ENCODE peak calls at places on chromosomes 7 and 10, in nine cellular contexts. One of them, this sample, is unnamed.

GRCh38 chr10:122264442-122264841 is 6.7 kb upstream of the BTBD16 start:
- DNase-seq in OCI-LY7: no peak
- DNase-seq in IMR-90: peak; percentile 50
- DNase-seq in upper lobe of right lung: no peak
- DNase-seq in neuronal stem cell: no peak
- DNase-seq in hepatocyte: peak; percentile 23
- DNase-seq in spleen: no peak
- DNase-seq in HCT116: no peak
- DNase-seq in heart left ventricle: no peak
- DNase-seq in this sample: no peak

GRCh38 chr10:68154211-68154497 is 44.9 kb downstream of the MYPN start:
- DNase-seq in OCI-LY7: peak; percentile 10
- DNase-seq in IMR-90: peak; percentile 85
- DNase-seq in upper lobe of right lung: no peak
- DNase-seq in neuronal stem cell: no peak
- DNase-seq in hepatocyte: no peak
- DNase-seq in spleen: peak; percentile 80
- DNase-seq in HCT116: no peak
- DNase-seq in heart left ventricle: peak; percentile 61
- DNase-seq in this sample: no peak

GRCh38 chr10:98326621-98327027 is 58.6 kb upstream of the LOXL4 start:
- DNase-seq in OCI-LY7: no peak
- DNase-seq in IMR-90: no peak
- DNase-seq in upper lobe of right lung: no peak
- DNase-seq in neuronal stem cell: no peak
- DNase-seq in hepatocyte: no peak
- DNase-seq in spleen: no peak
- DNase-seq in HCT116: no peak
- DNase-seq in heart left ventricle: no peak
- DNase-seq in this sample: no peak

GRCh38 chr7:11427686-11428273 is 404.2 kb downstream of the THSD7A start:
- DNase-seq in OCI-LY7: peak; percentile 56
- DNase-seq in IMR-90: peak; percentile 56
- DNase-seq in upper lobe of right lung: no peak
- DNase-seq in neuronal stem cell: peak; percentile 29
- DNase-seq in hepatocyte: peak; percentile 77
- DNase-seq in spleen: no peak
- DNase-seq in HCT116: peak; percentile 53
- DNase-seq in heart left ventricle: no peak
- DNase-seq in this sample: peak; percentile 32

GRCh38 chr10:119357389-119358139 is 150.2 kb downstream of the GRK5 start:
- DNase-seq in OCI-LY7: no peak
- DNase-seq in IMR-90: no peak
- DNase-seq in upper lobe of right lung: peak; percentile 29
- DNase-seq in neuronal stem cell: no peak
- DNase-seq in hepatocyte: no peak
- DNase-seq in spleen: peak; percentile 65
- DNase-seq in HCT116: no peak
- DNase-seq in heart left ventricle: no peak
- DNase-seq in this sample: no peak

GRCh38 chr10:91843083-91843482 is 44.9 kb downstream of the TNKS2 start:
- DNase-seq in OCI-LY7: no peak
- DNase-seq in IMR-90: no peak
- DNase-seq in upper lobe of right lung: no peak
- DNase-seq in neuronal stem cell: no peak
- DNase-seq in hepatocyte: no peak
- DNase-seq in spleen: no peak
- DNase-seq in HCT116: no peak
- DNase-seq in heart left ventricle: no peak
- DNase-seq in this sample: no peak

GRCh38 chr7:101581891-101582290 is 47.2 kb downstream of the MYL10 start:
- DNase-seq in OCI-LY7: no peak
- DNase-seq in IMR-90: no peak
- DNase-seq in upper lobe of right lung: no peak
- DNase-seq in neuronal stem cell: no peak
- DNase-seq in hepatocyte: no peak
- DNase-seq in spleen: no peak
- DNase-seq in HCT116: no peak
- DNase-seq in heart left ventricle: no peak
- DNase-seq in this sample: no peak

GRCh38 chr10:71222541-71223364 is 10.4 kb downstream of the UNC5B start:
- DNase-seq in OCI-LY7: peak; percentile 13
- DNase-seq in IMR-90: peak; percentile 79
- DNase-seq in upper lobe of right lung: peak; percentile 47
- DNase-seq in neuronal stem cell: no peak
- DNase-seq in hepatocyte: no peak
- DNase-seq in spleen: peak; percentile 48
- DNase-seq in HCT116: no peak
- DNase-seq in heart left ventricle: peak; percentile 3
- DNase-seq in this sample: peak; percentile 41

GRCh38 chr7:111982133-111982532 is 224.1 kb downstream of the DOCK4 start:
- DNase-seq in OCI-LY7: no peak
- DNase-seq in IMR-90: no peak
- DNase-seq in upper lobe of right lung: no peak
- DNase-seq in neuronal stem cell: no peak
- DNase-seq in hepatocyte: no peak
- DNase-seq in spleen: no peak
- DNase-seq in HCT116: no peak
- DNase-seq in heart left ventricle: no peak
- DNase-seq in this sample: no peak

GRCh38 chr10:120783901-120784300 is 67.3 kb upstream of the WDR11 start:
- DNase-seq in OCI-LY7: no peak
- DNase-seq in IMR-90: no peak
- DNase-seq in upper lobe of right lung: no peak
- DNase-seq in neuronal stem cell: no peak
- DNase-seq in hepatocyte: no peak
- DNase-seq in spleen: no peak
- DNase-seq in HCT116: no peak
- DNase-seq in heart left ventricle: no peak
- DNase-seq in this sample: no peak

GRCh38 chr7:21972397-21972784 is 26.7 kb upstream of the CDCA7L start:
- DNase-seq in OCI-LY7: no peak
- DNase-seq in IMR-90: no peak
- DNase-seq in upper lobe of right lung: no peak
- DNase-seq in neuronal stem cell: no peak
- DNase-seq in hepatocyte: no peak
- DNase-seq in spleen: no peak
- DNase-seq in HCT116: peak; percentile 72
- DNase-seq in heart left ventricle: no peak
- DNase-seq in this sample: no peak

GRCh38 chr7:35967366-35968139 is 166.7 kb downstream of the SEPTIN7 start:
- DNase-seq in OCI-LY7: no peak
- DNase-seq in IMR-90: no peak
- DNase-seq in upper lobe of right lung: no peak
- DNase-seq in neuronal stem cell: no peak
- DNase-seq in hepatocyte: no peak
- DNase-seq in spleen: no peak
- DNase-seq in HCT116: no peak
- DNase-seq in heart left ventricle: no peak
- DNase-seq in this sample: no peak

GRCh38 chr7:130473877-130474276 is 18.0 kb upstream of the MEST start:
- DNase-seq in OCI-LY7: no peak
- DNase-seq in IMR-90: no peak
- DNase-seq in upper lobe of right lung: no peak
- DNase-seq in neuronal stem cell: no peak
- DNase-seq in hepatocyte: no peak
- DNase-seq in spleen: no peak
- DNase-seq in HCT116: no peak
- DNase-seq in heart left ventricle: no peak
- DNase-seq in this sample: no peak

GRCh38 chr7:43081603-43082002 is 30.8 kb upstream of the HECW1 start:
- DNase-seq in OCI-LY7: no peak
- DNase-seq in IMR-90: no peak
- DNase-seq in upper lobe of right lung: no peak
- DNase-seq in neuronal stem cell: no peak
- DNase-seq in hepatocyte: no peak
- DNase-seq in spleen: no peak
- DNase-seq in HCT116: no peak
- DNase-seq in heart left ventricle: no peak
- DNase-seq in this sample: no peak
- H3K9me3 ChIP-seq in OCI-LY7: no peaks in the 10 kb centered on the region
- H3K9me3 ChIP-seq in IMR-90: no peaks in the 10 kb centered on the region
- H3K9me3 ChIP-seq in upper lobe of right lung: no peaks in the 10 kb centered on the region
- H3K9me3 ChIP-seq in neuronal stem cell: no peaks in the 10 kb centered on the region
- H3K9me3 ChIP-seq in hepatocyte: no peaks in the 10 kb centered on the region
- H3K9me3 ChIP-seq in spleen: no peaks in the 10 kb centered on the region
- H3K9me3 ChIP-seq in HCT116: no peaks in the 10 kb centered on the region
- H3K9me3 ChIP-seq in heart left ventricle: no peaks in the 10 kb centered on the region
- H3K9me3 ChIP-seq in this sample: no peaks in the 10 kb centered on the region

GRCh38 chr10:114664127-114664526 is 6.1 kb upstream of the ABLIM1 start:
- DNase-seq in OCI-LY7: no peak
- DNase-seq in IMR-90: no peak
- DNase-seq in upper lobe of right lung: no peak
- DNase-seq in neuronal stem cell: no peak
- DNase-seq in hepatocyte: no peak
- DNase-seq in spleen: no peak
- DNase-seq in HCT116: no peak
- DNase-seq in heart left ventricle: no peak
- DNase-seq in this sample: no peak
- H3K4me1 ChIP-seq in OCI-LY7: no peaks in the 10 kb centered on the region
- H3K4me1 ChIP-seq in IMR-90: no peaks in the 10 kb centered on the region
- H3K4me1 ChIP-seq in upper lobe of right lung: no peaks in the 10 kb centered on the region
- H3K4me1 ChIP-seq in neuronal stem cell: no peaks in the 10 kb centered on the region
- H3K4me1 ChIP-seq in hepatocyte: peaks cover 18% of the 10 kb centered on the region
- H3K4me1 ChIP-seq in spleen: no peaks in the 10 kb centered on the region
- H3K4me1 ChIP-seq in HCT116: no peaks in the 10 kb centered on the region
- H3K4me1 ChIP-seq in heart left ventricle: peaks cover 69% of the 10 kb centered on the region
- H3K4me1 ChIP-seq in this sample: peaks cover 10% of the 10 kb centered on the region

DNA sequence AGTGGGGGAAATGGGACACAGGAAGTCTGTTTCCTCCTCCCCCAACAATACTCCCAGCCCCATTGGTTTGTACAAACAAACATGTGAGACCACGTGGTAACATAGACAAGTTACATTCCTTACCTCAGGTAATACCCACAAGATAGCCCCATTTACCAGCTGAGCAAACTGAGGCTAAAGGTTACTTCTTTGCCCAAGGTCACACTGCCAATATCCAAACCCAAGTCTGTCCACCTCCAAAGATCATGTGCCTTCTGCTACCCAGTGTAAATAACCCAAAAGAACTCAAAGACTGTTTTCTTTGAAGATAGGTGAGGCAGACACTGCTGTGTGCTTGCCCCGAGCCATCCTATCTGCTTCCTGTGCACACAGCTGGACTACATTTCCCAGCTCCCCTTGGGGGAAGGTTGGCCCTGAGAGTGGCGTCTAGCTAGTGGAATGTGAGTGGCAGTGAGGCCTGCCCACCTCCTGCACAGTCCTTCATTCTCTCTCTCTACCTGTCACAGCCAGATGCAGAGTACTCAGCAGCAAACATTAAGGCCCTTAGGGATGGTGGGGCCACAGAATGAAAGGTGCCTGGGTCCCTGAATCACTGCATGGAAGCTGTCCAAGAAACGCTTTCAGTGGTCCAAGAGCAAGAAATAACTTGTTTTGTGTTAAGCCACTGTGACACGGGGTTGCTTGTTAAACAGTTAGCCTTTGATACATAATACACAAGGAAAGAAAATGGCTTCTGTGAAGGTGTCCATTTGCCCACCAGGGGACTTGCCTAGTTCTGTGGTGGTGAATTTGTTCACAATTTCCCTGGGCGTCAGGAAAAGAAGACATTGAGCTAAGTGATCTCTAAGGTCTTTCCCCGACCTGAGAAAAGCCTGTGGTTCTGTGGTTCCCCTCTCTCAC is 257.7 kb upstream of the NFE2L3 start:
- DNase-seq in OCI-LY7: peak; percentile 73
- DNase-seq in IMR-90: no peak
- DNase-seq in upper lobe of right lung: no peak
- DNase-seq in neuronal stem cell: no peak
- DNase-seq in hepatocyte: peak; percentile 48
- DNase-seq in spleen: no peak
- DNase-seq in HCT116: peak; percentile 61
- DNase-seq in heart left ventricle: no peak
- DNase-seq in this sample: peak; percentile 75
- H3K4me3 ChIP-seq in OCI-LY7: no peak overlapping the region
- H3K4me3 ChIP-seq in IMR-90: no peak overlapping the region
- H3K4me3 ChIP-seq in upper lobe of right lung: no peak overlapping the region
- H3K4me3 ChIP-seq in neuronal stem cell: no peak overlapping the region
- H3K4me3 ChIP-seq in hepatocyte: no peak overlapping the region
- H3K4me3 ChIP-seq in spleen: no peak overlapping the region
- H3K4me3 ChIP-seq in HCT116: no peak overlapping the region
- H3K4me3 ChIP-seq in heart left ventricle: no peak overlapping the region
- H3K4me3 ChIP-seq in this sample: no peak overlapping the region

GRCh38 chr7:63039882-63040281 is 958.8 kb upstream of the ZNF722 start:
- DNase-seq in OCI-LY7: no peak
- DNase-seq in IMR-90: no peak
- DNase-seq in upper lobe of right lung: no peak
- DNase-seq in neuronal stem cell: no peak
- DNase-seq in hepatocyte: no peak
- DNase-seq in spleen: no peak
- DNase-seq in HCT116: no peak
- DNase-seq in heart left ventricle: no peak
- DNase-seq in this sample: no peak

GRCh38 chr7:63041786-63042185 is 956.9 kb upstream of the ZNF722 start:
- DNase-seq in OCI-LY7: no peak
- DNase-seq in IMR-90: no peak
- DNase-seq in upper lobe of right lung: no peak
- DNase-seq in neuronal stem cell: no peak
- DNase-seq in hepatocyte: no peak
- DNase-seq in spleen: no peak
- DNase-seq in HCT116: no peak
- DNase-seq in heart left ventricle: no peak
- DNase-seq in this sample: no peak

GRCh38 chr7:63040336-63040735 is 958.3 kb upstream of the ZNF722 start:
- DNase-seq in OCI-LY7: no peak
- DNase-seq in IMR-90: no peak
- DNase-seq in upper lobe of right lung: no peak
- DNase-seq in neuronal stem cell: no peak
- DNase-seq in hepatocyte: no peak
- DNase-seq in spleen: no peak
- DNase-seq in HCT116: no peak
- DNase-seq in heart left ventricle: no peak
- DNase-seq in this sample: no peak

GRCh38 chr7:63042730-63043511 is 955.7 kb upstream of the ZNF722 start:
- DNase-seq in OCI-LY7: no peak
- DNase-seq in IMR-90: no peak
- DNase-seq in upper lobe of right lung: no peak
- DNase-seq in neuronal stem cell: no peak
- DNase-seq in hepatocyte: no peak
- DNase-seq in spleen: no peak
- DNase-seq in HCT116: no peak
- DNase-seq in heart left ventricle: no peak
- DNase-seq in this sample: no peak

DNA sequence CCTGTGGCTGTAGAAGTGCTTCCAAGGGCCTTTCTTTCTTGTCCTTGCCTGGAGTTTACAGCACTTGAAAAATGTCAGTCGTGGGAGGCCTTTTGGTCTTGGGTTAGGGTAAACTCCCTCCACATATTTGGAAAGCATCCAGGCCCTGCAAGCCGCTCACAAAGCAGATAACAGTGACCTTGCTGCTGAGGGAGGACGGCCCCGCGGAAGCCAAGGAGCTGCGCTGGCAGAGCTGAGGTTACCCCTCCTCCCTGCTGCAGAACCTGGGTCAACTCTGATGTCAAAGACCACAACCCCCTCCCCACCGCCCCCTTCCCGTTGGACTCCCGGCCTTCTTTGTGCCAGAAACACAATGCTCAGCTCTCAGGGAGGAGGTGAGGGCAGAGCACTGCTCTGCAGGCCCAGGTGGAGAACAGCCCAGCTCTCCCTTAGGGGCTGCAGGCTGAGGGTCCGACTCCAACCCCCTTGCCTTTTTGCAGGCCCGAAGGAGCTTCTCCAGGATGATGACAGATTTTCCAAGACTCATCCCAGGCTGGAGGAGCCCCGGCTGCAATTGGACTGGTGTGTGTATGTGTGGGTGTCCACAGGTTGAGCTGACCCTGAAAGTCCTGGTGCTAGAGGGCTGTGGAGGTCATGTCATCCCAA is 957.6 kb upstream of the ZNF722 start:
- DNase-seq in OCI-LY7: no peak
- DNase-seq in IMR-90: no peak
- DNase-seq in upper lobe of right lung: no peak
- DNase-seq in neuronal stem cell: no peak
- DNase-seq in hepatocyte: no peak
- DNase-seq in spleen: no peak
- DNase-seq in HCT116: no peak
- DNase-seq in heart left ventricle: no peak
- DNase-seq in this sample: no peak
- H3K9me3 ChIP-seq in OCI-LY7: no peaks in the 10 kb centered on the region
- H3K9me3 ChIP-seq in IMR-90: peaks cover 55% of the 10 kb centered on the region
- H3K9me3 ChIP-seq in upper lobe of right lung: no peaks in the 10 kb centered on the region
- H3K9me3 ChIP-seq in neuronal stem cell: no peaks in the 10 kb centered on the region
- H3K9me3 ChIP-seq in hepatocyte: peaks cover 14% of the 10 kb centered on the region
- H3K9me3 ChIP-seq in spleen: no peaks in the 10 kb centered on the region
- H3K9me3 ChIP-seq in HCT116: no peaks in the 10 kb centered on the region
- H3K9me3 ChIP-seq in heart left ventricle: no peaks in the 10 kb centered on the region
- H3K9me3 ChIP-seq in this sample: no peaks in the 10 kb centered on the region